ENCODE peak calls at places on chromosomes 11 and 22, in ten cellular contexts. I is thyroid gland, V is sigmoid colon, R is heart left ventricle, O is IMR-90, C is ovary, Y is upper lobe of left lung, J is esophagus squamous epithelium, E is esophagus muscularis mucosa, L is K562. U is an unnamed sample.

GRCh38 chr22:41352058-41352457 is 29.7 kb upstream of the TEF start:
- DNase-seq in I (no peak), V (peak), R (no peak), O (peak), C (no peak), Y (no peak), J (no peak), E (no peak), L (no peak), U (no peak)

GRCh38 chr22:20399866-20400605 is 6.1 kb downstream of the ZNF74 start:
- DNase-seq in I (peak), V (no peak), R (no peak), O (no peak), C (no peak), Y (no peak), J (no peak), E (no peak), L (no peak), U (no peak)

GRCh38 chr11:74949748-74950127 is 672 bp downstream of the SPCS2 start:
- DNase-seq in I (peak), V (no peak), R (no peak), O (peak), C (no peak), Y (no peak), J (no peak), E (no peak), L (no peak), U (no peak)

GRCh38 chr11:134508219-134508990 is 96.4 kb upstream of the B3GAT1 start:
- DNase-seq in I (no peak), V (peak), R (no peak), O (no peak), C (no peak), Y (no peak), J (no peak), E (no peak), L (no peak), U (no peak)

GRCh38 chr11:35237860-35238715 is 99.1 kb downstream of the CD44 start:
- DNase-seq in I (peak), V (no peak), R (no peak), O (no peak), C (peak), Y (no peak), J (no peak), E (no peak), L (peak), U (no peak)

GRCh38 chr11:113778111-113778910 is 1.3 kb upstream of the CLDN25 start:
- DNase-seq in I (no peak), V (no peak), R (no peak), O (peak), C (no peak), Y (no peak), J (no peak), E (no peak), L (no peak), U (no peak)

GRCh38 chr22:20656902-20657836 is 116.7 kb upstream of the SERPIND1 start:
- DNase-seq in I (no peak), V (peak), R (no peak), O (peak), C (no peak), Y (no peak), J (no peak), E (peak), L (peak), U (no peak)

GRCh38 chr11:68929135-68929534 is 25.4 kb downstream of the IGHMBP2 start:
- DNase-seq in I (no peak), V (no peak), R (no peak), O (no peak), C (no peak), Y (peak), J (no peak), E (no peak), L (no peak), U (no peak)

GRCh38 chr11:103940542-103940941 is 95.9 kb upstream of the DDI1 start:
- DNase-seq in I (no peak), V (no peak), R (no peak), O (peak), C (no peak), Y (no peak), J (no peak), E (no peak), L (no peak), U (no peak)

GRCh38 chr11:133547808-133548494 is 15.7 kb upstream of the OPCML start:
- DNase-seq in I (no peak), V (no peak), R (no peak), O (no peak), C (no peak), Y (no peak), J (no peak), E (no peak), L (no peak), U (no peak)

GRCh38 chr11:12552677-12553076 is 121.5 kb upstream of the TEAD1 start:
- DNase-seq in I (no peak), V (peak), R (no peak), O (peak), C (peak), Y (no peak), J (no peak), E (peak), L (no peak), U (no peak)

GRCh38 chr11:36510567-36511020 is 522 bp upstream of the TRAF6 start:
- DNase-seq in I (no peak), V (no peak), R (no peak), O (peak), C (no peak), Y (no peak), J (no peak), E (no peak), L (no peak), U (no peak)

GRCh38 chr11:92702771-92703170 is 266.7 kb upstream of the MTNR1B start:
- DNase-seq in I (no peak), V (no peak), R (no peak), O (peak), C (no peak), Y (no peak), J (no peak), E (no peak), L (no peak), U (no peak)

GRCh38 chr11:119793335-119793984 is 64.5 kb upstream of the NECTIN1 start:
- DNase-seq in I (no peak), V (no peak), R (no peak), O (no peak), C (no peak), Y (no peak), J (no peak), E (no peak), L (no peak), U (no peak)

GRCh38 chr11:104694259-104695070 is 203.8 kb downstream of the CASP12 start:
- DNase-seq in I (no peak), V (no peak), R (no peak), O (peak), C (no peak), Y (no peak), J (no peak), E (no peak), L (no peak), U (no peak)

GRCh38 chr11:93537022-93537421 is 6.2 kb downstream of the SMCO4 start:
- DNase-seq in I (peak), V (no peak), R (peak), O (no peak), C (no peak), Y (no peak), J (no peak), E (no peak), L (no peak), U (no peak)

GRCh38 chr11:1083621-1084551 is 9.2 kb downstream of the MUC2 start:
- DNase-seq in I (no peak), V (peak), R (peak), O (no peak), C (peak), Y (no peak), J (no peak), E (no peak), L (no peak), U (no peak)

GRCh38 chr22:40300884-40301672 is 45.2 kb upstream of the ADSL start:
- DNase-seq in I (no peak), V (no peak), R (no peak), O (no peak), C (no peak), Y (no peak), J (no peak), E (no peak), L (no peak), U (no peak)

GRCh38 chr22:23632178-23632577 is at the start of gene DRICH1:
- DNase-seq in I (no peak), V (no peak), R (no peak), O (no peak), C (no peak), Y (no peak), J (no peak), E (no peak), L (no peak), U (no peak)

GRCh38 chr11:19365743-19366410 is 125.1 kb upstream of the E2F8 start:
- DNase-seq in I (no peak), V (no peak), R (no peak), O (no peak), C (no peak), Y (no peak), J (no peak), E (no peak), L (no peak), U (no peak)

GRCh38 chr11:62459080-62459479 is 40.2 kb downstream of the SCGB1A1 start:
- DNase-seq in I (no peak), V (no peak), R (no peak), O (peak), C (no peak), Y (no peak), J (no peak), E (no peak), L (no peak), U (no peak)

GRCh38 chr11:6615882-6616585 is 3.2 kb downstream of the TPP1 start:
- DNase-seq in I (no peak), V (peak), R (no peak), O (peak), C (no peak), Y (no peak), J (no peak), E (no peak), L (no peak), U (no peak)

GRCh38 chr11:110908401-110909106 is 196.3 kb upstream of the ARHGAP20 start:
- DNase-seq in I (no peak), V (no peak), R (no peak), O (peak), C (no peak), Y (no peak), J (no peak), E (peak), L (no peak), U (no peak)

GRCh38 chr11:46953093-46953492 is 16.5 kb downstream of the CSTPP1 start:
- DNase-seq in I (no peak), V (no peak), R (no peak), O (no peak), C (no peak), Y (no peak), J (no peak), E (no peak), L (no peak), U (no peak)

GRCh38 chr11:126328444-126328843 is 24.6 kb downstream of the DCPS start:
- DNase-seq in I (no peak), V (no peak), R (no peak), O (no peak), C (no peak), Y (no peak), J (no peak), E (no peak), L (no peak), U (no peak)

GRCh38 chr22:27930246-27931060 is 11.4 kb upstream of the PITPNB start:
- DNase-seq in I (no peak), V (no peak), R (no peak), O (peak), C (no peak), Y (no peak), J (no peak), E (no peak), L (no peak), U (no peak)

GRCh38 chr22:19271856-19272535 is 19.5 kb downstream of the CLTCL1 start:
- DNase-seq in I (peak), V (no peak), R (no peak), O (peak), C (no peak), Y (no peak), J (no peak), E (peak), L (no peak), U (no peak)

GRCh38 chr11:13339196-13340153 is 61.9 kb downstream of the BMAL1 start:
- DNase-seq in I (no peak), V (no peak), R (no peak), O (peak), C (peak), Y (no peak), J (no peak), E (no peak), L (peak), U (no peak)

DNA sequence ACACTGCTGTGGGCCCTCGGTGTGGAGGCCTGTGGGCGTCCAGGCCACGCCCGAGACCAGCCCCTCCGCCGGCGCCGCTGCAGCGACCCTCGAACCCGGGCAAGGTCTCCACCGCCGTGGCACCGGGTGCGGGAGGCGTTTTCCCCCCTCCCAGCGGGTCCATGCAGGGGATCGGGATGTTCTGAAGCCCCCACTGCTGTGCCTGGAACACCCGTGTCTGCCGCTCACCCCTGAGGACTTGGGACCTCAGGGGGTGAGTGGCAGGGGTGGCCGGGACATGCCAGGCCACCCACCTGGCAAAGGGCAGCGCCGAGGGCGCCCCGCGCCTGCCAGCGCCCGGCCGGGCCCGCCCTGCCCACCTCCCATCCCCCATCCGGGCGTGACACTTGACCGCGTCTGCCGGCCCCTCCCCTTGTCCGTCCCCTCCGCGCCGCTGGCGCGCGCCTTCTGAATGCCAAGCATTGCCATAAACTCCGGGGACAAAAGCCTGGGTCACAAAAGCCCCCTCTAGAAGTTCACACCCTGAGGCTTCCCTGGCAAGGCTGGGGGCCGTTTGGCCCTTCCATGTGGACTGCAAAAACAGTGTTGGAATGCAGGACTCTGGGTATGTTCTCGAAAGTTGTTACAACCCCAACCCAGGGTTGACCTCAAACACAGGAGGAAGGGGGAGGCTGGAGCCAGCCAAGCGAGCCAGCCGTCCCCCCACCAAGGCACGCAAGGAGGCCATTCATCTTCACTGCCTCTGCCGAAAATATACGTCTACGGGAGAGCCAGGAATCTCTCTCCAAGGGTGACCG is 819 bp upstream of the KCNQ1OT1 start:
- DNase-seq in I (peak), V (peak), R (peak), O (no peak), C (peak), Y (peak), J (no peak), E (no peak), L (peak), U (no peak)
- TF ChIP-seq POLR2A in I (no peak), V (no peak), R (no peak), O (no peak), C (no peak), Y (no peak), J (no peak), E (peak), L (no peak), U (no peak)

GRCh38 chr11:65611758-65612603 is 2.0 kb downstream of the MAP3K11 start:
- DNase-seq in I (no peak), V (no peak), R (no peak), O (peak), C (no peak), Y (no peak), J (no peak), E (no peak), L (no peak), U (no peak)
- TF ChIP-seq POLR2A in I (no peak), V (no peak), R (no peak), O (no peak), C (no peak), Y (no peak), J (no peak), E (no peak), L (no peak), U (no peak)

DNA sequence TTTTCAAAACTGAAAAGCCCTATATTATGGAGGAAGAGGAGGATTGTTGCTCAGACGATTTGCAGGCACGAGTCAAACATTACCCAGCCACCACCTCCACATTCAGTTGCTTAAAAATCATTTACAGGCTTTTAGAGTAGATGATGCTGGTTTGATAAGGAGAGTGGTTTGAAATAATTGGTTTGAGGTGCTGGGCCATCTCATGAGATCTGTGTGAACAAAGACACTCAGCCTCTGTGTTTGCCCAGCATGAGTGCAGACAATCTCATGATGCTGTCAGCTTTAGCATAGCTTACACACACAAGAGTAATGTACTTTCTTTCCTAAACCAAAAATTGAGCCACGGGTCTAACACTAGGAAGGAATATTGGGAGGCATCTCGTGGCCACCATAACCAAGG is 4.3 kb downstream of the SLC43A3 start:
- DNase-seq in I (no peak), V (no peak), R (no peak), O (no peak), C (no peak), Y (no peak), J (no peak), E (no peak), L (no peak), U (no peak)
- TF ChIP-seq POLR2A in I (no peak), V (no peak), R (no peak), O (no peak), C (no peak), Y (no peak), J (no peak), E (no peak), L (no peak), U (no peak)

GRCh38 chr11:73186886-73187285 is 31.2 kb upstream of the P2RY2 start:
- DNase-seq in I (no peak), V (peak), R (no peak), O (no peak), C (no peak), Y (no peak), J (no peak), E (no peak), L (no peak), U (no peak)

GRCh38 chr11:73187854-73188253 is 30.2 kb upstream of the P2RY2 start:
- DNase-seq in I (no peak), V (no peak), R (no peak), O (no peak), C (no peak), Y (no peak), J (no peak), E (no peak), L (no peak), U (no peak)

GRCh38 chr11:73189723-73190556 is 28.1 kb upstream of the P2RY2 start:
- DNase-seq in I (no peak), V (peak), R (no peak), O (no peak), C (no peak), Y (no peak), J (no peak), E (no peak), L (no peak), U (no peak)

GRCh38 chr11:73189315-73189714 is 28.8 kb upstream of the P2RY2 start:
- DNase-seq in I (no peak), V (peak), R (no peak), O (no peak), C (no peak), Y (no peak), J (no peak), E (no peak), L (no peak), U (no peak)

DNA sequence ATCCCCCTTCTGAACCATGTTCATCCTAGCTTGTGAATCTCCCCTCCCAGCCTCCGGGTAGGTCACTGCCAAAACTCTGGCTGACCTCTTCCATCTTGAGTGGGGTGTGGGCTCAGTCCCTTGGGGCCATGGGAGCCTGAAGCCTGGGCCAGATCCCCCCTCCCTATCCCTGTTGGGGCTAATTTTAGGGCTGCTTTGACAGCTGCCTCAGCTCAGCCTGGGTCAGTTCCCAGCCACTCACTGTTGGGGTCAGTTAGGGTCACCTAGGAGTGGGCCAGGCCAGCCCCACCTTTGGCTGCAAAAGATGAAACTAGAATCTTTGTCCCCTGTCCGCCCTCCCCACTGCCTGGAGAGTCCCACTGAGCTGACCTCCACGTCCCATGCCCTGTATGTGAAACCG is 29.8 kb upstream of the P2RY2 start:
- DNase-seq in I (no peak), V (no peak), R (peak), O (no peak), C (no peak), Y (no peak), J (no peak), E (no peak), L (no peak), U (no peak)
- TF ChIP-seq POLR2A in I (no peak), V (no peak), R (no peak), O (no peak), C (no peak), Y (no peak), J (no peak), E (no peak), L (no peak), U (no peak)

GRCh38 chr22:36776722-36777121 is 803 bp upstream of the IFT27 start:
- DNase-seq in I (no peak), V (no peak), R (no peak), O (no peak), C (no peak), Y (no peak), J (no peak), E (no peak), L (no peak), U (no peak)

GRCh38 chr22:36773935-36774334 is 2.0 kb downstream of the IFT27 start:
- DNase-seq in I (peak), V (no peak), R (no peak), O (peak), C (no peak), Y (no peak), J (no peak), E (no peak), L (peak), U (no peak)

GRCh38 chr22:36775589-36775965 is 342 bp downstream of the IFT27 start:
- DNase-seq in I (peak), V (peak), R (no peak), O (peak), C (peak), Y (peak), J (no peak), E (no peak), L (no peak), U (no peak)

GRCh38 chr22:36778020-36778419 is 2.1 kb upstream of the IFT27 start:
- DNase-seq in I (no peak), V (no peak), R (no peak), O (no peak), C (no peak), Y (no peak), J (no peak), E (no peak), L (no peak), U (no peak)

GRCh38 chr22:36775966-36776669 is at the start of gene IFT27:
- DNase-seq in I (peak), V (peak), R (peak), O (peak), C (peak), Y (peak), J (peak), E (peak), L (peak), U (peak)
- TF ChIP-seq POLR2A in I (no peak), V (peak), R (peak), O (peak), C (peak), Y (no peak), J (no peak), E (no peak), L (no peak), U (peak)

GRCh38 chr22:45310331-45311032 is 748 bp downstream of the FAM118A start:
- DNase-seq in I (peak), V (peak), R (no peak), O (no peak), C (peak), Y (peak), J (no peak), E (no peak), L (peak), U (no peak)

GRCh38 chr22:45308624-45309421 is 911 bp upstream of the FAM118A start:
- DNase-seq in I (no peak), V (no peak), R (no peak), O (no peak), C (no peak), Y (no peak), J (no peak), E (no peak), L (no peak), U (no peak)

GRCh38 chr22:45312415-45312814 is 2.7 kb downstream of the FAM118A start:
- DNase-seq in I (no peak), V (no peak), R (no peak), O (no peak), C (no peak), Y (no peak), J (no peak), E (no peak), L (no peak), U (no peak)

GRCh38 chr22:45311033-45311531 is 1.3 kb downstream of the FAM118A start:
- DNase-seq in I (no peak), V (no peak), R (no peak), O (no peak), C (no peak), Y (no peak), J (no peak), E (no peak), L (no peak), U (no peak)

GRCh38 chr22:45309422-45310227 is at the start of gene FAM118A:
- DNase-seq in I (peak), V (peak), R (peak), O (peak), C (peak), Y (peak), J (peak), E (peak), L (peak), U (peak)
- TF ChIP-seq POLR2A in I (no peak), V (peak), R (peak), O (peak), C (peak), Y (no peak), J (no peak), E (peak), L (peak), U (peak)

GRCh38 chr11:44945639-44946038 is 5.0 kb downstream of the TP53I11 start:
- DNase-seq in I (no peak), V (peak), R (peak), O (no peak), C (no peak), Y (no peak), J (no peak), E (no peak), L (no peak), U (no peak)
- TF ChIP-seq POLR2A in I (no peak), V (no peak), R (no peak), O (no peak), C (no peak), Y (no peak), J (no peak), E (no peak), L (no peak), U (no peak)

GRCh38 chr22:46071451-46072029 is 78.8 kb upstream of the PPARA start:
- DNase-seq in I (peak), V (peak), R (peak), O (peak), C (peak), Y (peak), J (no peak), E (peak), L (no peak), U (no peak)
- TF ChIP-seq POLR2A in I (no peak), V (no peak), R (peak), O (no peak), C (peak), Y (no peak), J (no peak), E (peak), L (no peak), U (no peak)